ENCODE peak calls at places on chromosomes 11 and 22, in seven cellular contexts. M, Z, O, W, S, H and X are unnamed samples.

GRCh38 chr11:46837860-46838259 is 8.2 kb downstream of the CKAP5 start:
- DNase-seq in O (no peak), S (no peak), Z (no peak), W (no peak), H (no peak), M (no peak), X (no peak)

GRCh38 chr22:50613291-50613981 is 12.8 kb downstream of the MAPK8IP2 start:
- DNase-seq in W (peak), S (peak), O (no peak), M (peak), H (peak), Z (peak), X (no peak)

GRCh38 chr11:36023922-36024321 is 80.1 kb downstream of the LDLRAD3 start:
- DNase-seq in Z (peak), W (no peak), H (no peak), S (no peak), M (no peak), O (no peak), X (no peak)

GRCh38 chr22:38215156-38216038 is 13.6 kb downstream of the MAFF start:
- DNase-seq in O (no peak), M (no peak), W (no peak), S (no peak), Z (no peak), H (no peak), X (no peak)

GRCh38 chr11:105000167-105000566 is 22.8 kb downstream of the CASP5 start:
- DNase-seq in O (peak), W (no peak), M (no peak), S (no peak), H (no peak), Z (peak), X (peak)

GRCh38 chr11:131910491-131911387 is 540.3 kb downstream of the NTM start:
- DNase-seq in W (no peak), Z (peak), O (no peak), S (no peak), H (no peak), M (no peak), X (no peak)

GRCh38 chr22:37197451-37198289 is 9.6 kb upstream of the C1QTNF6 start:
- DNase-seq in M (peak), H (peak), W (peak), Z (peak), S (peak), O (no peak), X (no peak)

GRCh38 chr11:130580372-130580771 is 131.9 kb downstream of the ADAMTS15 start:
- DNase-seq in M (no peak), Z (peak), S (no peak), H (no peak), W (peak), O (no peak), X (no peak)

GRCh38 chr11:5550440-5551095 is 2.2 kb upstream of the OR52H1 start:
- DNase-seq in M (no peak), S (no peak), Z (peak), H (no peak), W (no peak), O (peak), X (no peak)

GRCh38 chr11:132874638-132875037 is 657.7 kb downstream of the OPCML start:
- DNase-seq in Z (peak), M (no peak), W (no peak), O (no peak), H (no peak), S (no peak), X (no peak)

GRCh38 chr11:76166314-76166713 is 40.0 kb downstream of the WNT11 start:
- DNase-seq in W (no peak), S (no peak), O (peak), Z (peak), H (no peak), M (no peak), X (peak)

GRCh38 chr22:45632791-45633515 is 38.7 kb upstream of the ATXN10 start:
- DNase-seq in S (no peak), Z (no peak), H (no peak), M (no peak), O (no peak), W (no peak), X (no peak)

GRCh38 chr22:26681395-26681821 is 24.0 kb downstream of the MIAT start:
- DNase-seq in O (no peak), S (peak), H (no peak), M (no peak), W (no peak), Z (peak), X (no peak)

GRCh38 chr11:35143509-35144102 is 4.6 kb downstream of the CD44 start:
- DNase-seq in W (no peak), M (no peak), O (no peak), Z (no peak), H (no peak), S (no peak), X (no peak)

DNA sequence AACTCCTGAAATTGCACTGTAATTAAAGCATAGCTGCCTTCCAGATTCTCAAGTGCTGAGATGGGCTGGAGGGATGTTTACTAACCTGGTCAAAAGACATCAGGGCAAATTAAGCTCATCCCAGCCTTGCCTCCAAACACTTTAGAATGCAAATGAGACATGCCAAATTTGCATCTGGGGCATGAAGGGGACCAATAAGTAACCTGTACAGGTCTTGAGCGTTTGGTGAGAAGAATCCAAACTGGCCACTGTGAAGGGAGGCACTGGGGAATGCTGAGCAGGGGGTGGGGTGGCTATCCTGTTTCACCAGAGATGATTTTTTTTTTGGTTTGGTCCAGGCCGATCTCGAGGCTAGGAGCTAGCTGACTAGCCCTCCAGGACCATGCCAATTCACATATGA is 38.3 kb upstream of the ADA2 start:
- DNase-seq in Z (no peak), O (peak), W (no peak), S (no peak), H (no peak), M (no peak), X (no peak)
- H3K4me3 ChIP-seq in Z (no peak), O (peak), W (no peak), S (no peak), H (peak), M (peak), X (no peak)

GRCh38 chr11:120431633-120432032 is 79.9 kb upstream of the GRIK4 start:
- DNase-seq in W (no peak), O (peak), H (no peak), M (no peak), Z (peak), S (no peak), X (peak)
- H3K4me3 ChIP-seq in W (no peak), O (no peak), H (no peak), M (no peak), Z (peak), S (no peak), X (no peak)

GRCh38 chr11:126607776-126608625 is 252.5 kb downstream of the ST3GAL4 start:
- DNase-seq in Z (no peak), S (no peak), O (no peak), H (no peak), W (no peak), M (no peak), X (no peak)
- H3K4me3 ChIP-seq in Z (no peak), S (no peak), O (no peak), H (no peak), W (no peak), M (no peak), X (no peak)

GRCh38 chr11:71443736-71444410 is 4.3 kb downstream of the DHCR7 start:
- DNase-seq in O (no peak), S (no peak), W (no peak), Z (no peak), M (no peak), H (no peak), X (no peak)

GRCh38 chr11:71447791-71448256 is 369 bp downstream of the DHCR7 start:
- DNase-seq in W (no peak), Z (peak), S (no peak), H (peak), M (no peak), O (peak), X (peak)

GRCh38 chr11:71444811-71445210 is 3.4 kb downstream of the DHCR7 start:
- DNase-seq in H (no peak), M (no peak), O (no peak), W (no peak), Z (no peak), S (no peak), X (no peak)

GRCh38 chr11:71446942-71447688 is 1.1 kb downstream of the DHCR7 start:
- DNase-seq in O (no peak), S (no peak), W (no peak), M (no peak), H (no peak), Z (peak), X (peak)

DNA sequence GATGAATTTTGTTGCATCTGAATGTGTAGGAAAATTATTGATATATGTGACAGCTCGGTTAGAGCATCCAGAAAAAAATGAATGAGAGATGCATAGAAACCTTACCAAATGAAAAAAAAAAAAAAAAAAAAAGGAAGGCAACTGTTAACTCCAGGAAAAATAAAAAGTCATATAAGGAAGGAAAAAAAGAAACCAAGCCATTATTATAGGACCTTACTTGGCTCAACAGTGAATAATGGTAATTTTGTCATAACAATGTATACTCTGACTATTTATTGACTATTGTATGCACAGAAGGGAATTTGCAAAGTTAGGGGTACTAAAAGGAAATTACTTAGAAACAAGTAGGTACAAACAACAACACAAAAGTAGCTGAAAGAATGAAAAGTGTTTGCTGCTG is 2.0 kb downstream of the DHCR7 start:
- DNase-seq in M (no peak), S (no peak), H (no peak), Z (no peak), W (no peak), O (no peak), X (no peak)
- H3K4me3 ChIP-seq in M (no peak), S (no peak), H (no peak), Z (no peak), W (no peak), O (no peak), X (no peak)

DNA sequence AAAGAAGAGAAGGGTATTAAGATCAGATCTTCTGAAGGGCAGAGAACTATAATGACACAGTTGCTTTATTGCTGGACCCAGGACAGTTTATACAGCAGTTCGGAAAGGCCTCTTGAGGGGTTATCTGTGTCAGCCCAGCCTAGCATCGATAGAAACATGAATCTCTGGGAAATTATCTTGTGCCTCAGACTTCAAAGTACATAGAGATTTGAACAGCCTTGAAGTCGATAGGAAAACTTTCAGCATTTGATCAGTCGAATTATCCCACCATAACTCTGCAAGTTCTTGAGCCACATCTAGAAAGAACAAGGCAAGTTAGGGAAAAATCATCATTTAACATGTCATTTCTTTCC is 2.5 kb upstream of the LMO2 start:
- DNase-seq in O (no peak), S (no peak), H (no peak), Z (no peak), M (no peak), W (no peak), X (no peak)
- H3K4me3 ChIP-seq in O (peak), S (peak), H (no peak), Z (no peak), M (peak), W (no peak), X (peak)

GRCh38 chr11:111376453-111376871 is 2.6 kb downstream of the POU2AF1 start:
- DNase-seq in M (no peak), W (no peak), H (no peak), O (peak), Z (no peak), S (no peak), X (no peak)
- H3K4me3 ChIP-seq in M (no peak), W (no peak), H (no peak), O (peak), Z (no peak), S (no peak), X (no peak)

DNA sequence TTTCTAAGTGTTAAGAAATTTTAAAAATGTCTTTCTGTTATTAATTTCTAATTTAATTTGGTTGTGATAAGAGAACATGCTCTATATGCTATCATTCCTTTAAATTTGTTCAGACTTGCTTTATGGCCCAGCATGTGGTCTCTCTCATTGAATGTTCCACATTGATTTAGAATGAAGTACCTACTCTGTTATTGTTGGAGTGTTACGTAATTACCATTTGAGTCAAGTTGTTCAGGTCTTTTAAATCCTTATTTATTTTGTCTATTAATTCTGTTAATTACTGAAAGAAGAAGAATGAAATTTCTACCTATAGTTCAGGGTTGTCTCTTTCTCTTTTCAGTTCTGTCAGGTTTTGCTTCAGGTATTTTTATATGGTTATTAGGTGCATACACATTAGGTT is 57.0 kb downstream of the PRMT3 start:
- DNase-seq in S (no peak), W (no peak), O (no peak), Z (no peak), H (no peak), M (no peak), X (no peak)
- H3K4me3 ChIP-seq in S (no peak), W (no peak), O (no peak), Z (no peak), H (no peak), M (no peak), X (no peak)

DNA sequence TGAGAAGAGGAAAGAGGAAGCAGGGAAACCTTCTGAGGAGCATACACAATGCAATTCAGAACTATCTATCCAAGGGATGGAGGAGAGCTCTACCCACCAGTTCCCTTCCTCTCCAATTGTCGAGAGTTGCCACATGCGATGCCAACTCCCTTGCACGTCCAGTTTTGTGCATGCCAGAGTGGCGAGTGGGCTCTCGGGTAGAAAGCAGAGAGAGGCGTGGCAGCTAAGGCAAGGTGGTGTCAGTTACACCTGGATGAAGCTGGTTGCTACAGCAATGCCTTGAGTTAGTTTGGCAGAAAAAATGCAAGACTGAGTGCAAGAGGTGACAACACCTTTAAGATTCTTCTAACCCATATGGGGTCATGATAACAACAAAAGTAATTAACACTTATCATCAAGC is 420.4 kb upstream of the CCDC90B start:
- DNase-seq in O (no peak), Z (no peak), H (peak), W (no peak), M (peak), S (no peak), X (no peak)
- H3K4me3 ChIP-seq in O (no peak), Z (no peak), H (no peak), W (no peak), M (no peak), S (no peak), X (no peak)

DNA sequence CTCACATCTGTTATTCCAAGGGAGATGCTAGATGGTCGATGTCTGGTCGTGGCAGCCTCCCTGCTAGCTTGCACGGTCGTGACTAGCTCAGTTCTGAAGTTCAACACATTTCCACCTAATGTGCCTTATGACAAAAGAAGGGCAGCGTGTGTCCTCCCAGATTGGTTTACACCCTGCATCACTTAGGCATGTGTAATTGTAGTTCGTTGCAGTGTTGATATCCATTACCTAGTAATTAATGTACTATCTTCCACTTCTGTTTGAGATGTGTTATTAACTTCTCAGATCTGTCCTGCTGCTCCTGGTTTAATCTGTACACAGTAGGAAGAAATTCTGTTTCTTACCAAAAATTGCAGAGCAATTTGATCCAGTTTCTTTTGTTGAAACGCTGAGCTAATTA is 146.0 kb upstream of the TTC12 start:
- DNase-seq in O (no peak), H (no peak), M (no peak), S (no peak), W (no peak), Z (no peak), X (no peak)
- H3K4me3 ChIP-seq in O (no peak), H (no peak), M (no peak), S (no peak), W (no peak), Z (no peak), X (no peak)

GRCh38 chr11:20155683-20156279 is 4.5 kb downstream of the DBX1 start:
- DNase-seq in H (no peak), O (no peak), W (no peak), Z (no peak), S (no peak), M (no peak), X (no peak)
- H3K4me3 ChIP-seq in H (peak), O (no peak), W (no peak), Z (no peak), S (peak), M (peak), X (no peak)